ENCODE peak calls at places on chromosomes 11 and 22, in ten cellular contexts. M is colonic mucosa; S is NCI-H1436; I is EH; D is GM19239; L is heart right ventricle; A is effector memory CD8-positive, alpha-beta T cell; P is M059J; T is AG08396; W is substantia nigra. U is an unnamed sample.
A peak's percentile ranks its signal among the peaks of the same experiment; 100 is the strongest.

GRCh38 chr11:93908689-93909088 is 58.3 kb upstream of the VSTM5 start:
- DNase-seq in W (no peak), A (no peak), S (no peak), D (no peak), M (no peak), L (no peak), I (peak; percentile 96), P (peak; percentile 96), T (peak; percentile 75), U (no peak)

GRCh38 chr11:131664811-131665210 is 294.4 kb downstream of the NTM start:
- DNase-seq in L (no peak), A (no peak), I (no peak), T (no peak), M (no peak), S (no peak), W (peak; percentile 56), D (no peak), P (no peak), U (no peak)

GRCh38 chr11:69518081-69518950 is 36.9 kb downstream of the LINC01488 start:
- DNase-seq in P (peak; percentile 54), W (no peak), A (no peak), M (no peak), S (no peak), T (peak; percentile 69), D (no peak), I (peak; percentile 90), L (no peak), U (no peak)

GRCh38 chr22:19349778-19350475 is 58.4 kb upstream of the CLTCL1 start:
- DNase-seq in T (no peak), S (no peak), P (no peak), I (no peak), L (no peak), A (no peak), M (no peak), W (no peak), D (no peak), U (no peak)

GRCh38 chr22:46994983-46995382 is 232.5 kb downstream of the TBC1D22A start:
- DNase-seq in I (no peak), D (no peak), S (no peak), P (no peak), L (no peak), W (no peak), M (no peak), A (no peak), T (no peak), U (no peak)

GRCh38 chr22:42863349-42863911 is 6.4 kb upstream of the ARFGAP3 start:
- DNase-seq in T (peak; percentile 63), I (peak; percentile 74), L (no peak), P (peak; percentile 96), S (no peak), D (no peak), A (no peak), M (no peak), W (no peak), U (no peak)

GRCh38 chr11:77003954-77004353 is 30.2 kb upstream of the B3GNT6 start:
- DNase-seq in S (no peak), A (no peak), D (no peak), M (no peak), I (no peak), L (no peak), W (no peak), T (no peak), P (peak; percentile 34), U (no peak)

GRCh38 chr11:19176629-19177186 is 25.1 kb downstream of the CSRP3 start:
- DNase-seq in L (no peak), D (no peak), P (no peak), W (no peak), A (no peak), I (no peak), M (no peak), T (no peak), S (no peak), U (no peak)

GRCh38 chr22:29661355-29661754 is 57.9 kb downstream of the NF2 start:
- DNase-seq in P (no peak), M (no peak), I (peak; percentile 35), A (no peak), S (no peak), W (no peak), D (no peak), T (peak; percentile 23), L (no peak), U (no peak)

GRCh38 chr22:32587449-32587848 is 112.8 kb downstream of the FBXO7 start:
- DNase-seq in M (no peak), S (no peak), I (no peak), A (no peak), D (no peak), P (peak; percentile 77), T (no peak), L (peak; percentile 29), W (no peak), U (no peak)

GRCh38 chr11:113022267-113022666 is 61.0 kb downstream of the NCAM1 start:
- DNase-seq in S (no peak), P (no peak), M (no peak), A (no peak), I (peak; percentile 66), W (no peak), D (no peak), L (no peak), T (no peak), U (no peak)

GRCh38 chr22:39240841-39241631 is 3.7 kb downstream of the PDGFB start:
- DNase-seq in T (no peak), S (no peak), P (peak; percentile 24), A (peak; percentile 46), M (peak; percentile 81), W (no peak), I (no peak), D (no peak), L (peak; percentile 56), U (peak; percentile 45)

GRCh38 chr11:64263021-64263946 is 12.0 kb downstream of the PLCB3 start:
- DNase-seq in S (no peak), I (peak; percentile 72), M (no peak), L (no peak), A (no peak), P (peak; percentile 87), W (no peak), T (peak; percentile 37), D (no peak), U (no peak)

GRCh38 chr22:23774114-23774921 is 1.7 kb downstream of the MMP11 start:
- DNase-seq in P (no peak), D (no peak), W (no peak), M (no peak), L (no peak), A (no peak), S (no peak), T (no peak), I (no peak), U (no peak)

GRCh38 chr22:50148991-50149721 is 21.4 kb upstream of the PANX2 start:
- DNase-seq in I (peak; percentile 50), L (peak; percentile 60), M (peak; percentile 61), P (peak; percentile 58), A (peak; percentile 70), D (peak; percentile 93), T (peak; percentile 61), W (no peak), S (peak; percentile 40), U (peak; percentile 45)

GRCh38 chr11:125429174-125429707 is 66.8 kb downstream of the FEZ1 start:
- DNase-seq in I (peak; percentile 49), W (peak; percentile 56), M (peak; percentile 40), A (peak; percentile 24), L (peak; percentile 53), S (peak; percentile 27), D (peak; percentile 49), P (peak; percentile 52), T (peak; percentile 50), U (no peak)

GRCh38 chr11:101718406-101718805 is 134.6 kb upstream of the TRPC6 start:
- DNase-seq in A (no peak), T (no peak), S (no peak), W (no peak), D (no peak), I (no peak), L (no peak), P (peak; percentile 17), M (no peak), U (no peak)

GRCh38 chr11:119023741-119024140 is 5.2 kb downstream of the TRAPPC4 start:
- DNase-seq in S (no peak), A (no peak), P (peak; percentile 37), T (no peak), I (peak; percentile 82), D (no peak), W (no peak), L (no peak), M (no peak), U (no peak)